ENCODE peak calls at places on chromosome 21, in ten cellular contexts. K is tibial nerve, V is stomach, I is prostate gland, O is K562, M is IMR-90, J is esophagus muscularis mucosa, Q is heart left ventricle, W is upper lobe of left lung, N is transverse colon. C is an unnamed sample. For H3K36me3, the result is how much of the 10 kb centered on the place peaks cover.

GRCh38 chr21:27734146-27734545 is 767.3 kb upstream of the ADAMTS5 start:
- DNase-seq in I (no peak), O (no peak), J (no peak), W (no peak), N (no peak), M (peak), V (no peak), K (no peak), Q (no peak), C (no peak)

GRCh38 chr21:25422610-25423608 is 184.4 kb downstream of the MRPL39 start:
- DNase-seq in K (no peak), N (no peak), I (no peak), O (no peak), V (no peak), W (no peak), Q (no peak), M (no peak), J (no peak), C (no peak)

GRCh38 chr21:29258626-29259335 is 39.9 kb upstream of the BACH1 start:
- DNase-seq in N (no peak), I (peak), O (no peak), M (peak), J (no peak), K (no peak), V (no peak), W (no peak), Q (no peak), C (no peak)

GRCh38 chr21:16145479-16145878 is 415.7 kb downstream of the USP25 start:
- DNase-seq in K (no peak), J (no peak), N (no peak), Q (no peak), M (no peak), O (no peak), V (no peak), W (peak), I (no peak), C (no peak)

GRCh38 chr21:16514316-16514715 is 784.5 kb downstream of the USP25 start:
- DNase-seq in W (no peak), Q (no peak), N (no peak), J (no peak), M (no peak), I (no peak), K (no peak), O (no peak), V (no peak), C (no peak)

GRCh38 chr21:26832513-26832912 is 12.7 kb downstream of the ADAMTS1 start:
- DNase-seq in W (no peak), I (no peak), O (no peak), Q (no peak), V (no peak), J (no peak), M (no peak), N (no peak), K (no peak), C (no peak)

GRCh38 chr21:41289431-41289830 is 27.2 kb upstream of the FAM3B start:
- DNase-seq in M (peak), V (no peak), J (peak), W (no peak), Q (no peak), N (no peak), I (no peak), K (no peak), O (no peak), C (no peak)

GRCh38 chr21:36454079-36454478 is 25.8 kb downstream of the CLDN14 start:
- DNase-seq in J (no peak), Q (no peak), K (no peak), W (no peak), N (no peak), V (no peak), I (no peak), M (no peak), O (no peak), C (no peak)

GRCh38 chr21:16815228-16815627 is 697.6 kb upstream of the CXADR start:
- DNase-seq in O (no peak), K (no peak), V (no peak), Q (no peak), W (no peak), N (no peak), I (no peak), J (no peak), M (no peak), C (no peak)

GRCh38 chr21:37166733-37167132 is 93.7 kb downstream of the TTC3 start:
- DNase-seq in N (no peak), W (no peak), K (no peak), J (no peak), Q (no peak), V (no peak), O (no peak), I (no peak), M (no peak), C (no peak)

GRCh38 chr21:26449161-26449560 is 123.9 kb downstream of the CYYR1 start:
- DNase-seq in N (no peak), K (no peak), W (no peak), O (no peak), J (no peak), Q (no peak), V (no peak), I (no peak), M (peak), C (no peak)

GRCh38 chr21:15841856-15842564 is 112.2 kb downstream of the USP25 start:
- DNase-seq in M (peak), N (no peak), O (no peak), Q (no peak), K (no peak), V (no peak), W (no peak), I (no peak), J (no peak), C (no peak)

GRCh38 chr21:28906236-28906635 is 86.4 kb downstream of the LTN1 start:
- DNase-seq in J (no peak), Q (no peak), K (no peak), N (no peak), M (no peak), V (no peak), I (no peak), O (no peak), W (no peak), C (no peak)

GRCh38 chr21:34988625-34989024 is 60.5 kb downstream of the RUNX1 start:
- DNase-seq in V (no peak), K (no peak), M (no peak), I (no peak), W (no peak), Q (no peak), N (no peak), O (peak), J (no peak), C (no peak)
- H3K36me3 ChIP-seq in V (under half), K (under half), M (under half), I (under half), W (under half), Q (under half), N (under half), O (under half), J (under half), C (under half)

DNA sequence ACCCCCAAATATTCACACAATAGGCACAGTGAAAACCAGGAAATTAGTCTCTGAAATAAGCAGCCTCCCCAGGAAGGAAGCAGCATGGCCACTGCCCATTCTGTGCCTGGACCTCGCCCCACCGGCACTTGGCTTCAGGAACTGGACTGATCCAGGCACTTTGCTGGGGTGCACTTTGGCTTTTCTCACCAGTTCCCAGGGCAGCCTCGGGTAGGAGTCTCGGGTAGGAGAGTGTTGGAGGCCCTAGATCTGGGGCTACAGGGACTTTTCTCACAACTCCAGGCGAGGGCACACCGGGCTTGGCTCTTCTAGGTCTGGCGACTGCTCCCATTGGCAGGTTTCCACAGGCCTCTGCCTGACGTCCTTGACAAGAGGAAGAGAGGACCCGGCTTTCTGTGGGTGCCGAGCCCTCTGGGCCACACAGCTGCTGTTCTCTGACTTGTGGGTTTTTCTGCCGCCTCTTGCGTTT is 18.7 kb downstream of the ADARB1 start:
- DNase-seq in O (no peak), V (peak), W (no peak), Q (peak), N (no peak), I (no peak), M (no peak), K (no peak), J (no peak), C (no peak)
- H3K4me3 ChIP-seq in O (no peak), V (no peak), W (peak), Q (peak), N (no peak), I (no peak), M (no peak), K (no peak), J (peak), C (no peak)

DNA sequence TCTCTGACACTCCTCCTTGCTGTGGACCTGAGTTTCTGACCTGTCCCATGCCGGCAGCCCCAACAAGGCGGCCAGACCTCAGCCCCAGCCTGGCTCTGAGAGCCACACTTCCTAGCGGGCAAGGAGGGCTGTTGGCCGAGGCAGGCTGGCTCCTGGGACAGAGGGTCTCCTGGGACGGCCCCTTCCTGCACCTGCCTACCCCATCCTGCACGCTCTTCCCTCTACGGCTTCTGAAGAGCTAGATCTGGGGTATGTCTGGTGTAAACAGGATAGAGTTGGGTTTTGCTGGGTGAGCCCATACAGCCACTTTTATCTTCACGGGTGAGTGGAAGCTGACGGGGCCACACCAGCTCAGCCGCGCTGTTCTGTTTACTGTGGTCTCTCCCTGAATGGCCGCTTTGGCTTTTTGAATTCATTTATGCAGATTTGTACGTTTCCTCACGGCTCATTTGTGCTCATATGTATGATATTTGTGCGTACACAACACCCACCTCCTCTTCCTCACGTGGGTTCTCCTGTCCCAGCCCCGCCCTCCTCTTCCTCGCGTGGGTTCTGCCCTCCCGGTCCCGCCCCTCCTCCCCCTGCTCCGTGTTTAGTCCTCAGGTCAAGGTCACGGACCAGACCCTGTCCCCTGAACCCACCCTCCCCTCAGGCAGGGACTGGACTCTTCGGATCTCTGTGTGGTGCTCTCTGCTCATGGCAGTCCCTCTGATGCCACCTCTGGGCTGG is 34.7 kb upstream of the POFUT2 start:
- DNase-seq in N (no peak), M (no peak), K (no peak), I (no peak), O (no peak), V (no peak), Q (no peak), J (no peak), W (peak), C (no peak)
- TF ChIP-seq POLR2A in N (no peak), M (no peak), K (no peak), I (no peak), O (no peak), V (no peak), Q (no peak), J (no peak), W (no peak), C (no peak)

DNA sequence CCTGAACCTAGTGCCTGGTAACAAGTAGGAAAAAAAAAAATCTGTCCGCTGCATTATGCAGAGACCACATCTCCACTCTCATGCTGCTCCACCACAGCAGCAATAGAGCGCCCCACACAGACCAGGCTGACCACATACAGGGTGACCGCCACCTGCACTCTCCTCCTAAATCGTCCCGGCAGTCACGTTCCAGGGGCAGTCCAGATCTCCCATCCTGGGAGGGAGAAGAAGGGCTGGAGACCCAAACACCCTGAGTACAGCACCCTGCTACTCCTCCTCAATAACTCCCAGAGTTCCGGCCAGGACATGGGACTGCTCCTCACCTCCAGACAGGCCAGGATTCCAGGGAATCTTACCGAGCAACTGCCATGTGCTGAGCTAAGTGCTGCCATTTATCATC is 15.3 kb downstream of the URB1 start:
- DNase-seq in K (no peak), Q (no peak), W (no peak), N (no peak), J (no peak), V (no peak), O (no peak), M (no peak), I (no peak), C (no peak)
- H3K36me3 ChIP-seq in K (under half), Q (half or more), W (half or more), N (under half), J (under half), V (half or more), O (half or more), M (under half), I (under half), C (half or more)

DNA sequence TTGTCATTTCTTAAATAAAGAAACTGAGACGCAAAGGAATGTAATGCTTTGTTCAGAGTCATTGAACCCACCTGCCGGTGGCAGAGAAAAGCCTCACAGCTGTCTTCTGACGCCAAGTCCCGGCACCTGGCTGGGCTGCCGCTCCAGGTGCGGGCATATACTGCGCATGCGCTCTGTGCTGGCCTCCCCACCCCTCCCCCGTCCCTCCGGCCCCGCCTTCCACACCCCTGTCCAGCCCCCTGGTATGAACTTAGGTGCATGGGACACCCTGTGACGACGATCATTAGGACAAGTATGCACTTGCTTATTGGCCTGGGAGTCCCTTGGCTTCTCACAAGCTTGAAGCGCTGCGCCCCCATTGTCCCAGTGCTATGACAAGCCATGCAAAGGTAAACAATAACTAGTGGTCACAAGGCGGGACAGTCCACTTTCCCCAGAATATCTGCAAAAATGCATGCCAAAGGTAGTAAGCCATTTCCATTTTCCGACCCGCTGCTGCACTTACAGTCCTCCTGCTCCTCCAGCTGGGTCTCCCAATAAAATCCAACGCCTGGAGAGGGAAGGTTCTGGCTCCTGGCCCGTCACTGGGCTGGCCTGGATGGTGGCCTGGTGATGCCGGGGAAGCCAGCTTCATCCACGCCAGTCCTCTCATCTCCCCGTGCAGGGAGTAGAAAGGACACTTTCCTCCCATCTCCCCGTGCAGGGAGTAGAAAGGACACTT is 100.4 kb downstream of the PSMG1 start:
- DNase-seq in W (no peak), Q (no peak), V (peak), I (peak), O (peak), K (no peak), J (no peak), N (peak), M (no peak), C (no peak)
- H3K4me3 ChIP-seq in W (peak), Q (no peak), V (peak), I (no peak), O (no peak), K (no peak), J (no peak), N (no peak), M (no peak), C (no peak)

GRCh38 chr21:42534361-42534900 is 20.8 kb downstream of the SLC37A1 start:
- DNase-seq in O (no peak), M (no peak), V (peak), N (peak), I (no peak), Q (peak), J (no peak), W (no peak), K (no peak), C (no peak)
- TF ChIP-seq POLR2A in O (no peak), M (no peak), V (no peak), N (peak), I (no peak), Q (no peak), J (no peak), W (no peak), K (no peak), C (no peak)

DNA sequence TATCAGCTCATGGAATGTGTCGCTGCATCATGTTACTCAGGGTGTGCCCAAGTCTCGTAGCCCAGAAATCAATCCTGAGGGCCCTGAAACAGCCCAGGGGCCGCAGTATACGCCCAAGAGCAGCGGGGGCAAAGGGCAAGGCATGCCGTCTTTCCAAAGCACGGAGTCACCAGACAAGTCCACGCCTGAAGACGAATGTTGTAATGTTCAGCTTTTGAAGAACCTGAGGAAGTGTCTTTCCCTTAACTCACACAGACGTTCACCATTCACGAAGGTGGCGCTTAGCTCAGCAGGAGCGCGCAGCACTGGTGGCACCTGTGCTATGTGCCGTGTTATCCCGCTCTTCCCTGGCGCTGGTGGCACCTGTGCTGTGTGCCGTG is 18.8 kb upstream of the PWP2 start:
- DNase-seq in J (no peak), O (no peak), K (no peak), W (no peak), V (peak), I (no peak), N (peak), Q (no peak), M (no peak), C (no peak)
- H3K36me3 ChIP-seq in J (half or more), O (half or more), K (under half), W (half or more), V (half or more), I (under half), N (under half), Q (half or more), M (half or more), C (half or more)

C was measured in vagina.